ENCODE peak calls at places on chromosomes 2 and 18, in nine cellular contexts. One of them, this sample, is unnamed.

GRCh38 chr2:54497738-54498680 is 41.9 kb downstream of the SPTBN1 start:
- DNase-seq in uterus: peak
- DNase-seq in T-cell: no peak
- DNase-seq in retina: no peak
- DNase-seq in naive B cell: no peak
- DNase-seq in mammary epithelial cell: no peak
- DNase-seq in astrocyte: no peak
- DNase-seq in coronary artery: no peak
- DNase-seq in psoas muscle: peak
- DNase-seq in this sample: no peak

GRCh38 chr18:524496-524895 is 24.0 kb upstream of the COLEC12 start:
- DNase-seq in uterus: peak
- DNase-seq in T-cell: no peak
- DNase-seq in retina: no peak
- DNase-seq in naive B cell: no peak
- DNase-seq in mammary epithelial cell: no peak
- DNase-seq in astrocyte: peak
- DNase-seq in coronary artery: no peak
- DNase-seq in psoas muscle: no peak
- DNase-seq in this sample: no peak

GRCh38 chr18:47574966-47575365 is 323.5 kb upstream of the SKOR2 start:
- DNase-seq in uterus: no peak
- DNase-seq in T-cell: no peak
- DNase-seq in retina: no peak
- DNase-seq in naive B cell: no peak
- DNase-seq in mammary epithelial cell: no peak
- DNase-seq in astrocyte: no peak
- DNase-seq in coronary artery: no peak
- DNase-seq in psoas muscle: no peak
- DNase-seq in this sample: no peak

GRCh38 chr18:51255694-51256093 is 58.2 kb upstream of the MEX3C start:
- DNase-seq in uterus: no peak
- DNase-seq in T-cell: no peak
- DNase-seq in retina: no peak
- DNase-seq in naive B cell: no peak
- DNase-seq in mammary epithelial cell: no peak
- DNase-seq in astrocyte: no peak
- DNase-seq in coronary artery: no peak
- DNase-seq in psoas muscle: no peak
- DNase-seq in this sample: no peak

GRCh38 chr2:240929364-240930095 is 23.4 kb downstream of the CROCC2 start:
- DNase-seq in uterus: no peak
- DNase-seq in T-cell: no peak
- DNase-seq in retina: peak
- DNase-seq in naive B cell: no peak
- DNase-seq in mammary epithelial cell: no peak
- DNase-seq in astrocyte: no peak
- DNase-seq in coronary artery: peak
- DNase-seq in psoas muscle: no peak
- DNase-seq in this sample: no peak

GRCh38 chr2:109349555-109350430 is 220.8 kb downstream of the SH3RF3 start:
- DNase-seq in uterus: no peak
- DNase-seq in T-cell: no peak
- DNase-seq in retina: peak
- DNase-seq in naive B cell: no peak
- DNase-seq in mammary epithelial cell: no peak
- DNase-seq in astrocyte: no peak
- DNase-seq in coronary artery: peak
- DNase-seq in psoas muscle: no peak
- DNase-seq in this sample: no peak

GRCh38 chr2:104945866-104946265 is 92.0 kb downstream of the POU3F3 start:
- DNase-seq in uterus: no peak
- DNase-seq in T-cell: no peak
- DNase-seq in retina: no peak
- DNase-seq in naive B cell: no peak
- DNase-seq in mammary epithelial cell: peak
- DNase-seq in astrocyte: no peak
- DNase-seq in coronary artery: no peak
- DNase-seq in psoas muscle: no peak
- DNase-seq in this sample: no peak

GRCh38 chr2:7007846-7008741 is 90.9 kb downstream of the RNF144A start:
- DNase-seq in uterus: peak
- DNase-seq in T-cell: no peak
- DNase-seq in retina: peak
- DNase-seq in naive B cell: no peak
- DNase-seq in mammary epithelial cell: peak
- DNase-seq in astrocyte: peak
- DNase-seq in coronary artery: peak
- DNase-seq in psoas muscle: peak
- DNase-seq in this sample: no peak

GRCh38 chr18:35407871-35408481 is 30.8 kb upstream of the ZNF396 start:
- DNase-seq in uterus: peak
- DNase-seq in T-cell: no peak
- DNase-seq in retina: peak
- DNase-seq in naive B cell: peak
- DNase-seq in mammary epithelial cell: peak
- DNase-seq in astrocyte: peak
- DNase-seq in coronary artery: no peak
- DNase-seq in psoas muscle: no peak
- DNase-seq in this sample: no peak

GRCh38 chr18:31356025-31356424 is 20.6 kb upstream of the DSG4 start:
- DNase-seq in uterus: no peak
- DNase-seq in T-cell: no peak
- DNase-seq in retina: no peak
- DNase-seq in naive B cell: no peak
- DNase-seq in mammary epithelial cell: no peak
- DNase-seq in astrocyte: no peak
- DNase-seq in coronary artery: no peak
- DNase-seq in psoas muscle: no peak
- DNase-seq in this sample: no peak

GRCh38 chr18:27040796-27041195 is 144.3 kb downstream of the CHST9 start:
- DNase-seq in uterus: no peak
- DNase-seq in T-cell: no peak
- DNase-seq in retina: no peak
- DNase-seq in naive B cell: no peak
- DNase-seq in mammary epithelial cell: no peak
- DNase-seq in astrocyte: no peak
- DNase-seq in coronary artery: no peak
- DNase-seq in psoas muscle: no peak
- DNase-seq in this sample: no peak

GRCh38 chr2:109301746-109302145 is 172.7 kb downstream of the SH3RF3 start:
- DNase-seq in uterus: no peak
- DNase-seq in T-cell: no peak
- DNase-seq in retina: no peak
- DNase-seq in naive B cell: no peak
- DNase-seq in mammary epithelial cell: no peak
- DNase-seq in astrocyte: no peak
- DNase-seq in coronary artery: no peak
- DNase-seq in psoas muscle: no peak
- DNase-seq in this sample: no peak

GRCh38 chr2:232879618-232880494 is 9.8 kb downstream of the SNORC start:
- DNase-seq in uterus: no peak
- DNase-seq in T-cell: no peak
- DNase-seq in retina: no peak
- DNase-seq in naive B cell: no peak
- DNase-seq in mammary epithelial cell: no peak
- DNase-seq in astrocyte: no peak
- DNase-seq in coronary artery: no peak
- DNase-seq in psoas muscle: no peak
- DNase-seq in this sample: no peak

GRCh38 chr18:72762505-72763122 is 105.2 kb downstream of the NETO1 start:
- DNase-seq in uterus: no peak
- DNase-seq in T-cell: no peak
- DNase-seq in retina: peak
- DNase-seq in naive B cell: peak
- DNase-seq in mammary epithelial cell: peak
- DNase-seq in astrocyte: peak
- DNase-seq in coronary artery: no peak
- DNase-seq in psoas muscle: no peak
- DNase-seq in this sample: no peak

GRCh38 chr2:241692448-241692847 is 5.8 kb upstream of the DTYMK start:
- DNase-seq in uterus: no peak
- DNase-seq in T-cell: no peak
- DNase-seq in retina: no peak
- DNase-seq in naive B cell: no peak
- DNase-seq in mammary epithelial cell: peak
- DNase-seq in astrocyte: peak
- DNase-seq in coronary artery: no peak
- DNase-seq in psoas muscle: no peak
- DNase-seq in this sample: no peak

GRCh38 chr2:144256996-144257707 is 262.8 kb downstream of the ZEB2 start:
- DNase-seq in uterus: no peak
- DNase-seq in T-cell: no peak
- DNase-seq in retina: no peak
- DNase-seq in naive B cell: no peak
- DNase-seq in mammary epithelial cell: peak
- DNase-seq in astrocyte: peak
- DNase-seq in coronary artery: no peak
- DNase-seq in psoas muscle: no peak
- DNase-seq in this sample: no peak

GRCh38 chr2:47207614-47208013 is 52.5 kb upstream of the STPG4 start:
- DNase-seq in uterus: no peak
- DNase-seq in T-cell: no peak
- DNase-seq in retina: no peak
- DNase-seq in naive B cell: no peak
- DNase-seq in mammary epithelial cell: no peak
- DNase-seq in astrocyte: no peak
- DNase-seq in coronary artery: no peak
- DNase-seq in psoas muscle: no peak
- DNase-seq in this sample: no peak

GRCh38 chr18:49845629-49846252 is 32.4 kb upstream of the ACAA2 start:
- DNase-seq in uterus: no peak
- DNase-seq in T-cell: no peak
- DNase-seq in retina: peak
- DNase-seq in naive B cell: no peak
- DNase-seq in mammary epithelial cell: no peak
- DNase-seq in astrocyte: no peak
- DNase-seq in coronary artery: no peak
- DNase-seq in psoas muscle: no peak
- DNase-seq in this sample: no peak

GRCh38 chr2:232342635-232343565 is 35.7 kb upstream of the ALPP start:
- DNase-seq in uterus: no peak
- DNase-seq in T-cell: no peak
- DNase-seq in retina: no peak
- DNase-seq in naive B cell: no peak
- DNase-seq in mammary epithelial cell: no peak
- DNase-seq in astrocyte: no peak
- DNase-seq in coronary artery: no peak
- DNase-seq in psoas muscle: no peak
- DNase-seq in this sample: peak

GRCh38 chr2:209321076-209321475 is 102.8 kb upstream of the MAP2 start:
- DNase-seq in uterus: no peak
- DNase-seq in T-cell: no peak
- DNase-seq in retina: no peak
- DNase-seq in naive B cell: no peak
- DNase-seq in mammary epithelial cell: no peak
- DNase-seq in astrocyte: peak
- DNase-seq in coronary artery: no peak
- DNase-seq in psoas muscle: no peak
- DNase-seq in this sample: no peak

GRCh38 chr2:45232824-45233223 is 223.6 kb upstream of the SIX2 start:
- DNase-seq in uterus: no peak
- DNase-seq in T-cell: no peak
- DNase-seq in retina: no peak
- DNase-seq in naive B cell: no peak
- DNase-seq in mammary epithelial cell: no peak
- DNase-seq in astrocyte: no peak
- DNase-seq in coronary artery: no peak
- DNase-seq in psoas muscle: no peak
- DNase-seq in this sample: no peak

GRCh38 chr2:209458018-209458979 is 34.5 kb downstream of the MAP2 start:
- DNase-seq in uterus: no peak
- DNase-seq in T-cell: no peak
- DNase-seq in retina: no peak
- DNase-seq in naive B cell: no peak
- DNase-seq in mammary epithelial cell: no peak
- DNase-seq in astrocyte: peak
- DNase-seq in coronary artery: no peak
- DNase-seq in psoas muscle: no peak
- DNase-seq in this sample: no peak

GRCh38 chr2:188328419-188328818 is 36.7 kb downstream of the GULP1 start:
- DNase-seq in uterus: no peak
- DNase-seq in T-cell: no peak
- DNase-seq in retina: no peak
- DNase-seq in naive B cell: no peak
- DNase-seq in mammary epithelial cell: no peak
- DNase-seq in astrocyte: no peak
- DNase-seq in coronary artery: no peak
- DNase-seq in psoas muscle: no peak
- DNase-seq in this sample: no peak

GRCh38 chr2:79040967-79041582 is 15.6 kb downstream of the REG3G start:
- DNase-seq in uterus: no peak
- DNase-seq in T-cell: no peak
- DNase-seq in retina: peak
- DNase-seq in naive B cell: peak
- DNase-seq in mammary epithelial cell: no peak
- DNase-seq in astrocyte: no peak
- DNase-seq in coronary artery: no peak
- DNase-seq in psoas muscle: no peak
- DNase-seq in this sample: no peak

GRCh38 chr18:49175071-49175470 is 224.3 kb upstream of the SMAD7 start:
- DNase-seq in uterus: no peak
- DNase-seq in T-cell: no peak
- DNase-seq in retina: no peak
- DNase-seq in naive B cell: no peak
- DNase-seq in mammary epithelial cell: no peak
- DNase-seq in astrocyte: no peak
- DNase-seq in coronary artery: no peak
- DNase-seq in psoas muscle: no peak
- DNase-seq in this sample: no peak

GRCh38 chr2:218063541-218064295 is 5.3 kb upstream of the RUFY4 start:
- DNase-seq in uterus: no peak
- DNase-seq in T-cell: no peak
- DNase-seq in retina: no peak
- DNase-seq in naive B cell: peak
- DNase-seq in mammary epithelial cell: no peak
- DNase-seq in astrocyte: no peak
- DNase-seq in coronary artery: no peak
- DNase-seq in psoas muscle: no peak
- DNase-seq in this sample: no peak

GRCh38 chr2:30421551-30422436 is 25.3 kb upstream of the LCLAT1 start:
- DNase-seq in uterus: no peak
- DNase-seq in T-cell: peak
- DNase-seq in retina: peak
- DNase-seq in naive B cell: peak
- DNase-seq in mammary epithelial cell: peak
- DNase-seq in astrocyte: peak
- DNase-seq in coronary artery: no peak
- DNase-seq in psoas muscle: no peak
- DNase-seq in this sample: peak

GRCh38 chr18:12008842-12009580 is 27.7 kb downstream of the IMPA2 start:
- DNase-seq in uterus: no peak
- DNase-seq in T-cell: no peak
- DNase-seq in retina: no peak
- DNase-seq in naive B cell: no peak
- DNase-seq in mammary epithelial cell: no peak
- DNase-seq in astrocyte: no peak
- DNase-seq in coronary artery: no peak
- DNase-seq in psoas muscle: no peak
- DNase-seq in this sample: no peak

GRCh38 chr2:204871246-204871953 is 326.1 kb downstream of the PARD3B start:
- DNase-seq in uterus: no peak
- DNase-seq in T-cell: no peak
- DNase-seq in retina: no peak
- DNase-seq in naive B cell: no peak
- DNase-seq in mammary epithelial cell: peak
- DNase-seq in astrocyte: peak
- DNase-seq in coronary artery: no peak
- DNase-seq in psoas muscle: no peak
- DNase-seq in this sample: no peak

GRCh38 chr2:216298719-216299118 is 73.6 kb downstream of the MARCHF4 start:
- DNase-seq in uterus: no peak
- DNase-seq in T-cell: no peak
- DNase-seq in retina: no peak
- DNase-seq in naive B cell: no peak
- DNase-seq in mammary epithelial cell: peak
- DNase-seq in astrocyte: peak
- DNase-seq in coronary artery: no peak
- DNase-seq in psoas muscle: no peak
- DNase-seq in this sample: no peak

GRCh38 chr2:46471-47345 is at the start of gene FAM110C:
- DNase-seq in uterus: peak
- DNase-seq in T-cell: no peak
- DNase-seq in retina: peak
- DNase-seq in naive B cell: peak
- DNase-seq in mammary epithelial cell: peak
- DNase-seq in astrocyte: peak
- DNase-seq in coronary artery: peak
- DNase-seq in psoas muscle: peak
- DNase-seq in this sample: peak

This sample was measured in glutamatergic neuron.